ENCODE peak calls at places on chromosome 20, in five cellular contexts. A is RPMI8226, U is NB4, L is GM12892, Z is ecto neural progenitor cell. P is an unnamed sample.
A peak's percentile ranks its signal among the peaks of the same experiment; 100 is the strongest.

GRCh38 chr20:57451759-57452661 is 60.8 kb downstream of the RBM38 start:
- DNase-seq in L (no peak), A (no peak), U (peak; percentile 99), Z (no peak), P (peak; percentile 71)

GRCh38 chr20:32510601-32511357 is 74.4 kb downstream of the NOL4L start:
- DNase-seq in Z (no peak), L (no peak), U (no peak), A (no peak), P (no peak)

GRCh38 chr20:8837396-8837795 is 231.5 kb upstream of the PLCB4 start:
- DNase-seq in A (no peak), L (no peak), Z (no peak), U (no peak), P (no peak)

GRCh38 chr20:5557123-5557522 is 193.1 kb upstream of the SHLD1 start:
- DNase-seq in Z (peak; percentile 55), U (peak; percentile 68), L (peak; percentile 21), A (peak; percentile 55), P (peak; percentile 83)

GRCh38 chr20:57953638-57954037 is 243.8 kb upstream of the PMEPA1 start:
- DNase-seq in Z (no peak), A (no peak), U (no peak), L (no peak), P (peak; percentile 80)

GRCh38 chr20:14963262-14963663 is 625.9 kb upstream of the FLRT3 start:
- DNase-seq in A (no peak), L (no peak), Z (no peak), U (no peak), P (no peak)

GRCh38 chr20:37807901-37808751 is 94.8 kb upstream of the VSTM2L start:
- DNase-seq in U (peak; percentile 25), A (no peak), Z (no peak), L (no peak), P (no peak)

GRCh38 chr20:63471002-63471718 is 1.3 kb downstream of the KCNQ2 start:
- DNase-seq in A (no peak), Z (no peak), L (no peak), U (no peak), P (no peak)

GRCh38 chr20:48619126-48620101 is 208.4 kb downstream of the PREX1 start:
- DNase-seq in L (no peak), A (peak; percentile 53), U (no peak), Z (no peak), P (no peak)

GRCh38 chr20:199996-200395 is 10.5 kb upstream of the DEFB128 start:
- DNase-seq in U (peak; percentile 22), L (no peak), A (no peak), Z (no peak), P (peak; percentile 5)

GRCh38 chr20:44590980-44591778 is 8.8 kb downstream of the PKIG start:
- DNase-seq in U (peak; percentile 34), Z (no peak), L (no peak), A (no peak), P (no peak)

GRCh38 chr20:50395258-50395729 is 114.9 kb upstream of the PTPN1 start:
- DNase-seq in L (no peak), Z (no peak), A (no peak), U (no peak), P (no peak)

GRCh38 chr20:35541118-35541782 is 628 bp upstream of the ERGIC3 start:
- DNase-seq in U (no peak), Z (no peak), L (no peak), A (no peak), P (no peak)

GRCh38 chr20:38726849-38727601 is 2.7 kb downstream of the SLC32A1 start:
- DNase-seq in A (peak; percentile 70), L (peak; percentile 41), U (peak; percentile 52), Z (peak; percentile 90), P (peak; percentile 70)

GRCh38 chr20:58513580-58514285 is 1.5 kb downstream of the APCDD1L start:
- DNase-seq in L (no peak), A (no peak), U (no peak), Z (peak; percentile 40), P (no peak)

GRCh38 chr20:41408131-41408789 is 41.6 kb upstream of the EMILIN3 start:
- DNase-seq in Z (no peak), U (peak; percentile 88), A (no peak), L (no peak), P (no peak)

GRCh38 chr20:50701055-50701963 is 10.0 kb upstream of the RIPOR3 start:
- DNase-seq in U (no peak), Z (no peak), A (no peak), L (no peak), P (no peak)

GRCh38 chr20:1274485-1275313 is 8.6 kb downstream of the SNPH start:
- DNase-seq in L (no peak), Z (no peak), A (peak; percentile 71), U (no peak), P (no peak)

GRCh38 chr20:38157635-38158495 is 7.2 kb downstream of the TGM2 start:
- DNase-seq in A (no peak), U (no peak), Z (no peak), L (no peak), P (no peak)

GRCh38 chr20:47821481-47822100 is 36.3 kb upstream of the SULF2 start:
- DNase-seq in A (no peak), U (no peak), Z (no peak), L (no peak), P (no peak)

P was measured in Karpas-422.